ENCODE peak calls at places on chromosome 10, in ten cellular contexts. Z, E, R, T, I, N, V, X, Q and C are unnamed samples.

GRCh38 chr10:62083413-62083794 is 181.9 kb downstream of the ARID5B start:
- DNase-seq in Z (no peak), E (no peak), R (no peak), T (no peak), I (no peak), N (no peak), V (no peak), X (no peak), Q (no peak), C (peak; percentile 24)

GRCh38 chr10:60208676-60209269 is 180.9 kb downstream of the ANK3 start:
- DNase-seq in Z (no peak), E (no peak), R (peak; percentile 26), T (peak; percentile 40), I (peak; percentile 46), N (peak; percentile 17), V (no peak), X (no peak), Q (no peak), C (peak; percentile 31)

GRCh38 chr10:100670828-100671479 is 74.4 kb upstream of the PAX2 start:
- DNase-seq in Z (peak; percentile 81), E (peak; percentile 87), R (no peak), T (peak; percentile 43), I (peak; percentile 59), N (no peak), V (peak; percentile 42), X (peak; percentile 28), Q (peak; percentile 66), C (peak; percentile 33)

GRCh38 chr10:73840056-73840402 is 28.6 kb upstream of the NDST2 start:
- DNase-seq in Z (no peak), E (no peak), R (no peak), T (no peak), I (no peak), N (no peak), V (no peak), X (no peak), Q (no peak), C (no peak)

GRCh38 chr10:46220187-46220586 is 66.6 kb upstream of the ANTXRL start:
- DNase-seq in Z (no peak), E (peak; percentile 1), R (no peak), T (no peak), I (no peak), N (no peak), V (no peak), X (no peak), Q (no peak), C (no peak)

GRCh38 chr10:78571286-78571685 is 497.5 kb upstream of the ZMIZ1 start:
- DNase-seq in Z (no peak), E (no peak), R (no peak), T (no peak), I (no peak), N (no peak), V (no peak), X (no peak), Q (no peak), C (no peak)

GRCh38 chr10:131787961-131788360 is 112.8 kb upstream of the PPP2R2D start:
- DNase-seq in Z (no peak), E (no peak), R (no peak), T (no peak), I (no peak), N (no peak), V (no peak), X (no peak), Q (no peak), C (no peak)

GRCh38 chr10:76769587-76769986 is 868.0 kb downstream of the KCNMA1 start:
- DNase-seq in Z (no peak), E (no peak), R (no peak), T (no peak), I (no peak), N (no peak), V (no peak), X (no peak), Q (no peak), C (no peak)

GRCh38 chr10:82256275-82256674 is 381.3 kb downstream of the NRG3 start:
- DNase-seq in Z (no peak), E (no peak), R (no peak), T (no peak), I (no peak), N (no peak), V (no peak), X (no peak), Q (no peak), C (no peak)